ENCODE peak calls at places on chromosomes 5 and 9, in nine cellular contexts. C is tibial nerve; Y is foreskin keratinocyte; O is mammary epithelial cell; H is upper lobe of right lung; A is uterus; Z is lower lobe of right lung; P is CD4-positive, alpha-beta T cell; L is colonic mucosa. Q is an unnamed sample.

GRCh38 chr5:130724658-130725057 is 440.4 kb downstream of the HINT1 start:
- DNase-seq in Z (no peak), P (no peak), Y (no peak), H (no peak), A (no peak), C (no peak), L (no peak), O (peak; percentile 32), Q (no peak)

GRCh38 chr5:17177491-17178204 is 39.8 kb upstream of the BASP1 start:
- DNase-seq in C (no peak), L (no peak), H (no peak), Z (no peak), Y (no peak), P (no peak), A (no peak), O (no peak), Q (no peak)

GRCh38 chr9:70609542-70610286 is 195.3 kb upstream of the KLF9 start:
- DNase-seq in P (no peak), H (no peak), Y (no peak), C (peak; percentile 33), L (no peak), O (peak; percentile 72), Z (no peak), A (peak; percentile 76), Q (peak; percentile 68)

GRCh38 chr5:115343855-115344254 is 47.4 kb upstream of the CCDC112 start:
- DNase-seq in H (no peak), A (no peak), Z (no peak), L (no peak), P (no peak), Y (no peak), C (no peak), O (peak; percentile 48), Q (no peak)

GRCh38 chr5:125372694-125373621 is 626.5 kb upstream of the ZNF608 start:
- DNase-seq in L (no peak), H (no peak), A (no peak), Y (peak; percentile 34), O (peak; percentile 53), Z (no peak), C (no peak), P (no peak), Q (no peak)

GRCh38 chr5:144254552-144254951 is 83.9 kb downstream of the KCTD16 start:
- DNase-seq in Z (no peak), O (no peak), C (no peak), Y (no peak), P (no peak), H (no peak), A (no peak), L (no peak), Q (no peak)

GRCh38 chr5:158195811-158196210 is 336.9 kb upstream of the CLINT1 start:
- DNase-seq in Y (no peak), P (no peak), A (no peak), L (no peak), O (no peak), H (no peak), Z (no peak), C (no peak), Q (no peak)

GRCh38 chr9:115006660-115007059 is 76.3 kb upstream of the TNFSF8 start:
- DNase-seq in Z (no peak), L (no peak), P (no peak), H (no peak), A (no peak), C (no peak), O (peak; percentile 87), Y (peak; percentile 51), Q (peak; percentile 13)

GRCh38 chr5:157778121-157778805 is 34.8 kb downstream of the LSM11 start:
- DNase-seq in A (no peak), Y (peak; percentile 54), C (no peak), Z (no peak), O (peak; percentile 78), P (no peak), H (no peak), L (peak; percentile 78), Q (peak; percentile 45)

GRCh38 chr9:108727580-108728056 is 128.2 kb downstream of the ACTL7B start:
- DNase-seq in Z (no peak), A (no peak), P (no peak), C (no peak), O (no peak), L (no peak), H (no peak), Y (no peak), Q (no peak)

GRCh38 chr9:33168941-33169544 is 1.9 kb upstream of the B4GALT1 start:
- DNase-seq in P (no peak), Z (no peak), A (no peak), Y (no peak), H (no peak), L (no peak), O (no peak), C (no peak), Q (no peak)

GRCh38 chr5:157431544-157432200 is 28.3 kb upstream of the NIPAL4 start:
- DNase-seq in H (no peak), Z (no peak), C (no peak), P (peak; percentile 3), O (peak; percentile 50), Y (peak; percentile 22), A (no peak), L (peak; percentile 36), Q (peak; percentile 54)

GRCh38 chr9:89318123-89319014 is at the start of gene SECISBP2:
- DNase-seq in A (peak; percentile 94), O (peak; percentile 95), Z (peak; percentile 97), L (peak; percentile 95), P (peak; percentile 89), C (peak; percentile 92), H (peak; percentile 99), Y (peak; percentile 86), Q (peak; percentile 92)

GRCh38 chr5:59921816-59922215 is 28.3 kb upstream of the PDE4D start:
- DNase-seq in O (no peak), Z (no peak), C (no peak), A (no peak), H (no peak), Y (no peak), L (no peak), P (no peak), Q (no peak)

DNA sequence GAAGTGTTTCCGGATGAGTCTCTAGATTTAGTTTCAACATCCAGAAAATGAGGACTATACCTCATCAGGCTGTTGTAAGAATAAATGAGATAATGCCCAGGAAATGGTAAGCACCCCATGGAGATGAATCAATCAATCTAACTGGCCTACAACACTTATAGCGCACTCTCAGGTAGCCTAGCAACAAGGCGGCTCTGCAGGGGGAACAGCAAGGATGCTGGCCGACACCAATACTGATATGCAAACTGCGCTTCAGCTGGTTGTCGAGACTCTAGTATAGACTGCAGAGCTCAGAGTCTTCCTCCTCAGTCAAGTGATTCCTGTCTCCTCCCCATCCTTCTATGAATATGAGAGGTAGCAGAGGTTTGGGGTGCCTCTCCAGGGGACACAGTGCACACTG is 218.8 kb upstream of the WWC1 start:
- DNase-seq in C (no peak), Y (no peak), A (no peak), P (no peak), H (no peak), Z (no peak), L (no peak), O (no peak), Q (no peak)
- H3K27ac ChIP-seq in C (no peak overlapping the region), Y (no peak overlapping the region), A (no peak overlapping the region), P (no peak overlapping the region), H (no peak overlapping the region), Z (no peak overlapping the region), L (no peak overlapping the region), O (no peak overlapping the region), Q (no peak overlapping the region)

GRCh38 chr9:99296375-99296951 is 74.4 kb downstream of the SEC61B start:
- DNase-seq in Z (no peak), L (no peak), P (peak; percentile 27), A (no peak), O (no peak), Y (no peak), C (no peak), H (peak; percentile 66), Q (no peak)

GRCh38 chr9:99300103-99300439 is 78.0 kb downstream of the SEC61B start:
- DNase-seq in Z (no peak), L (no peak), O (no peak), Y (no peak), P (no peak), A (no peak), C (no peak), H (no peak), Q (no peak)

GRCh38 chr9:99298660-99299059 is 76.6 kb downstream of the SEC61B start:
- DNase-seq in P (no peak), H (no peak), Z (no peak), Y (no peak), L (no peak), C (no peak), A (no peak), O (no peak), Q (no peak)

GRCh38 chr9:99300603-99301002 is 78.5 kb downstream of the SEC61B start:
- DNase-seq in O (no peak), L (no peak), Z (no peak), P (no peak), C (no peak), Y (no peak), H (no peak), A (no peak), Q (no peak)

GRCh38 chr9:99299214-99300102 is 77.4 kb downstream of the SEC61B start:
- DNase-seq in L (no peak), A (no peak), Y (peak; percentile 28), P (no peak), H (no peak), O (peak; percentile 56), Z (no peak), C (no peak), Q (peak; percentile 72)
- TF ChIP-seq CTCF in L (no peak), A (no peak), Y (peak; percentile 44), P (no peak), H (peak; percentile 36), O (peak; percentile 21), Z (no peak), C (no peak), Q (no peak)

GRCh38 chr9:346114-346513 is 131.4 kb downstream of the DOCK8 start:
- DNase-seq in C (no peak), L (no peak), A (no peak), P (no peak), Y (no peak), O (no peak), Z (no peak), H (no peak), Q (no peak)

GRCh38 chr9:338602-339001 is 123.9 kb downstream of the DOCK8 start:
- DNase-seq in Y (no peak), O (no peak), L (no peak), C (no peak), H (no peak), A (no peak), Z (no peak), P (no peak), Q (no peak)

GRCh38 chr9:336039-336438 is 121.4 kb downstream of the DOCK8 start:
- DNase-seq in A (no peak), H (peak; percentile 66), Z (no peak), C (no peak), L (no peak), P (no peak), Y (no peak), O (no peak), Q (no peak)

GRCh38 chr9:343773-344172 is 129.1 kb downstream of the DOCK8 start:
- DNase-seq in P (no peak), A (no peak), Z (no peak), H (no peak), C (no peak), Y (peak; percentile 20), L (no peak), O (peak; percentile 54), Q (no peak)

GRCh38 chr9:341634-342421 is 127.2 kb downstream of the DOCK8 start:
- DNase-seq in C (no peak), H (no peak), O (no peak), L (no peak), Y (no peak), P (no peak), Z (no peak), A (no peak), Q (no peak)
- H3K27ac ChIP-seq in C (no peak overlapping the region), H (no peak overlapping the region), O (no peak overlapping the region), L (no peak overlapping the region), Y (no peak overlapping the region), P (no peak overlapping the region), Z (no peak overlapping the region), A (no peak overlapping the region), Q (no peak overlapping the region)

GRCh38 chr5:81207009-81207408 is 26.1 kb upstream of the CKMT2 start:
- DNase-seq in H (no peak), C (no peak), P (no peak), Y (no peak), A (no peak), L (no peak), O (no peak), Z (no peak), Q (no peak)
- TF ChIP-seq CTCF in H (no peak), C (no peak), P (no peak), Y (peak; percentile 31), A (no peak), L (no peak), O (peak; percentile 25), Z (no peak), Q (no peak)